ENCODE peak calls at places on chromosomes 11 and 22, in ten cellular contexts. K, H, P, O, C, B, T, W, L and X are unnamed samples.

GRCh38 chr11:43898574-43898973 is 17.9 kb downstream of the ALKBH3 start:
- DNase-seq in O (no peak), W (no peak), L (no peak), T (no peak), K (no peak), P (no peak), H (no peak), B (no peak), C (no peak), X (no peak)

GRCh38 chr22:46104170-46104880 is 46.0 kb upstream of the PPARA start:
- DNase-seq in T (no peak), B (no peak), W (no peak), K (no peak), C (no peak), O (no peak), L (no peak), P (no peak), H (no peak), X (no peak)

GRCh38 chr11:106072804-106073203 is 4.3 kb downstream of the KBTBD3 start:
- DNase-seq in P (no peak), H (no peak), W (no peak), C (no peak), L (no peak), B (no peak), O (no peak), K (no peak), T (no peak), X (no peak)

GRCh38 chr22:19981961-19982920 is 34.4 kb downstream of the ARVCF start:
- DNase-seq in H (no peak), T (no peak), C (peak; percentile 7), P (no peak), K (no peak), B (no peak), L (no peak), O (no peak), W (no peak), X (no peak)

GRCh38 chr11:67262731-67263675 is 3.3 kb upstream of the GRK2 start:
- DNase-seq in O (peak; percentile 63), C (peak; percentile 81), K (peak; percentile 76), P (peak; percentile 76), T (peak; percentile 91), W (peak; percentile 83), B (peak; percentile 92), L (peak; percentile 81), H (no peak), X (peak; percentile 67)

GRCh38 chr22:44664149-44664548 is 37.9 kb upstream of the PRR5 start:
- DNase-seq in W (no peak), K (peak; percentile 61), P (no peak), H (no peak), O (peak; percentile 62), B (peak; percentile 74), L (no peak), C (peak; percentile 59), T (no peak), X (peak; percentile 41)

GRCh38 chr11:118106789-118107335 is 20.1 kb upstream of the SMIM35 start:
- DNase-seq in C (no peak), P (no peak), K (no peak), T (no peak), O (no peak), W (no peak), H (no peak), L (no peak), B (no peak), X (no peak)

GRCh38 chr22:42439821-42440674 is 7.8 kb upstream of the NFAM1 start:
- DNase-seq in H (no peak), C (peak; percentile 47), K (peak; percentile 49), P (no peak), T (no peak), O (no peak), L (peak; percentile 38), W (no peak), B (peak; percentile 72), X (no peak)

GRCh38 chr11:8503872-8504491 is 90.0 kb downstream of the STK33 start:
- DNase-seq in K (no peak), C (no peak), H (no peak), P (no peak), T (peak; percentile 10), O (no peak), L (no peak), W (no peak), B (no peak), X (no peak)

GRCh38 chr11:116384876-116385275 is 387.9 kb downstream of the BUD13 start:
- DNase-seq in B (no peak), T (no peak), C (no peak), L (no peak), H (no peak), W (no peak), O (no peak), P (no peak), K (no peak), X (no peak)

GRCh38 chr11:117098269-117099231 is at the start of gene SIK3:
- DNase-seq in W (peak; percentile 97), C (peak; percentile 95), T (peak; percentile 93), P (peak; percentile 97), B (peak; percentile 96), O (peak; percentile 95), H (peak; percentile 85), K (peak; percentile 89), L (peak; percentile 95), X (peak; percentile 95)

GRCh38 chr11:10287140-10287539 is 6.9 kb downstream of the SBF2 start:
- DNase-seq in C (no peak), L (no peak), T (no peak), P (no peak), O (no peak), B (no peak), W (no peak), K (peak; percentile 26), H (no peak), X (no peak)

GRCh38 chr22:35274154-35274871 is 17.0 kb downstream of the HMGXB4 start:
- DNase-seq in H (no peak), C (no peak), T (no peak), K (no peak), W (no peak), B (no peak), O (no peak), P (no peak), L (no peak), X (no peak)

GRCh38 chr11:64141081-64141783 is 24.7 kb downstream of the MACROD1 start:
- DNase-seq in H (no peak), W (no peak), L (no peak), B (no peak), K (no peak), P (no peak), O (no peak), T (no peak), C (no peak), X (no peak)

DNA sequence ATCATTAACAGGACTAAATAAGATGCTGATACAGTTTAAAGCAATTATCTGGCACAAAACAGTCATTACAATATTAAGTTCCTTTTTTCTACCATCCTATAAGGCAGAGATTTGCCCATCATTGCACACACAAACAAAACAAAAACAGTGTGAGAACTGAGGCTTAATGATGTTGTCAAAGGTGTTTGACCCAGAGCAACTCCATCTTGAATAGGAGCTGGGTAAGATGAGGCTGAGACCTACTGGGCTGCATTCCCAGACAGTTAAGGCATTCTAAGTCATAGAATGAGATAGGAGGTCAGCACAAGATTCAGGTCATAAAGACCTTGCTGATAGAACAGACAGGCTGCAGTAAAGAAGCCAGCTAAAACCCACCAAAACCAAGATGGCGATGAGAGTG is 33.2 kb downstream of the CTSC start:
- DNase-seq in W (no peak), L (no peak), K (no peak), H (no peak), T (no peak), B (no peak), P (no peak), C (no peak), O (no peak), X (no peak)
- H3K36me3 ChIP-seq in W (no peaks in the 10 kb centered on the region), L (no peaks in the 10 kb centered on the region), K (peaks cover 41% of the 10 kb centered on the region), H (peaks cover 17% of the 10 kb centered on the region), T (no peaks in the 10 kb centered on the region), B (no peaks in the 10 kb centered on the region), P (peaks cover under 1% of the 10 kb centered on the region), C (peaks cover 25% of the 10 kb centered on the region), O (peaks cover 22% of the 10 kb centered on the region), X (peaks cover 23% of the 10 kb centered on the region)

DNA sequence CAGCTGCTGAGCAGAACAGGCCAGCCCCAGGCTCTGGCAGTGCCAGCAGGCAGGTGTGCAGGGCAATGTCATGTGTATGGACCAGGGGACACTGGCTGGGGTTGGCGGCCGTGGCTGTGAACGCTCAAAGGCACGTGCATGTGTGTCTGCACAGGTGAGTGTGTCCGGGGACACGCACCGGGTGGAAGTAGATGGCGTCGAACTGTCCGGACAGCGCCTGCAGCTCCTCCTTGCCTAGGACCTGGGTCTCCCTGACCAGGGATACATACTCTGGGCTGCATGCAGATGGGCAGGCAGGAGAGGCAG is 863 bp downstream of the HDAC10 start:
- DNase-seq in W (no peak), O (no peak), P (no peak), H (no peak), K (no peak), B (no peak), T (no peak), C (no peak), L (no peak), X (no peak)
- H3K4me3 ChIP-seq in W (peak overlapping the region; percentile 63), O (peak overlapping the region; percentile 83), P (peak overlapping the region; percentile 88), H (peak overlapping the region; percentile 12), K (peak overlapping the region; percentile 88), B (peak overlapping the region; percentile 57), T (peak overlapping the region; percentile 71), C (peak overlapping the region; percentile 70), L (peak overlapping the region; percentile 45), X (peak overlapping the region; percentile 36)

DNA sequence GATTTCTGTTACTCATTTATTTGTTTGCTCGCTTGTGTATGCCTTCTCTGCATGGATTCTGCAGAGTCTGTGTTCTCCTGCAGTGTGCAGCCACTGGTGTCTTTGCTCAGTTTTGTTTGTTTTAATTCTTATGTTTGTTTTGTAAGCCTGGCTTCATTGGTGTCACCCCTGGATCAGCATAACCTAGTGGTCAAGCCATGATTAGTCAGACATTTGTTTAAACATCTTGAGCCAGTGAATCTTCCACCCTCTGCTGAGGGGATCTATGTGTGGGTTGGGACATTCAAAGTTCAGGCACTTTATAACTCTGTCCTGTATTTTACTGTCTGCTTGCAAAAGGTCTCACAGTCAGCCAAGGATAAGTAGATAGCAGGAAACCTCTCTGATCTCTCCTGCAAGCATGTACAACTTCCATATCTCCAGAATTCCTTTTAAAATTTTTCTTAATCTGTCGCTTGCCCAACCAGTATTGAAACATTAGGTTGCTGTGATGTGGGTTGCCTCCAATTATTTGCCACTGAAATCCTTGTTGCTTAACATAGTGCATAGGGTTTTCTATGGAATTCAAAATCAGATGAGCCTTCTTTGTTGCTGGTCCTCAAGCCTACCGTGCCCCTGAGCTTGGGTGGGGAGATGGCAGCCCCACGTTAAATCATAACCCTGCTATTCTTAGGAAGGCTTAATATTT is 86.8 kb downstream of the KCNQ1OT1 start:
- DNase-seq in T (no peak), W (no peak), O (no peak), K (peak; percentile 4), L (no peak), B (no peak), P (no peak), H (no peak), C (no peak), X (no peak)
- H3K9me3 ChIP-seq in T (no peaks in the 10 kb centered on the region), W (no peaks in the 10 kb centered on the region), O (no peaks in the 10 kb centered on the region), K (peaks cover 20% of the 10 kb centered on the region), L (no peaks in the 10 kb centered on the region), B (no peaks in the 10 kb centered on the region), P (no peaks in the 10 kb centered on the region), H (no peaks in the 10 kb centered on the region), C (peaks cover 7% of the 10 kb centered on the region), X (no peaks in the 10 kb centered on the region)

DNA sequence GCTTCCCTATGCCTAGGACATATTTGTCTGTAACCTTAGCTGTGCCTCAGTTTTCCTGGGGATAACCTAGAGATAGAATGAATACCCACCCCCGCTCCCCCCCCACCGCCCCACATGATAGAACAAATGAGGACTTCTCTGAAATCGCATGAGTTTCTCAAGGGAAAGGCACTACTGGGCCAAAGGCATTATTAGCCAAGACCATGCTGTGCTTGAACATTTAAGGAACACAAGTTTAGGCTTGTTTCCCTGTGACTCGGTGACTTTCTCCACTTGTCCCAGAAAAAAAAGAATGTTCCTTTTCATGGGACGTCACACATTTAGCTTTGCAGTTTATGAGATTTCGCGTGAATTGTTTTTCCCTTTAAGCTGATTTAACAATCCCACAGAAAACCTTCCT is 51.4 kb upstream of the CRTAM start:
- DNase-seq in K (no peak), P (no peak), L (no peak), H (no peak), O (no peak), W (no peak), B (no peak), T (no peak), C (no peak), X (no peak)
- H3K36me3 ChIP-seq in K (peaks cover 17% of the 10 kb centered on the region), P (no peaks in the 10 kb centered on the region), L (no peaks in the 10 kb centered on the region), H (peaks cover 4% of the 10 kb centered on the region), O (peaks cover 26% of the 10 kb centered on the region), W (no peaks in the 10 kb centered on the region), B (no peaks in the 10 kb centered on the region), T (no peaks in the 10 kb centered on the region), C (no peaks in the 10 kb centered on the region), X (peaks cover 30% of the 10 kb centered on the region)